ENCODE peak calls at places on chromosome 14, in eight cellular contexts. Z is heart right ventricle; M is RWPE2; A is endodermal cell; S is astrocyte; V is fibroblast of lung; G is left lung; W is CD8-positive, alpha-beta T cell. Q is an unnamed sample. For H3K27me3, the result is how much of the 10 kb centered on the place peaks cover.

GRCh38 chr14:33567003-33567735 is 383.7 kb downstream of the EGLN3 start:
- DNase-seq in V (no peak), Z (no peak), G (no peak), A (no peak), S (peak), M (no peak), W (no peak), Q (no peak)

GRCh38 chr14:98173291-98173690 is 1098.7 kb downstream of the BCL11B start:
- DNase-seq in A (no peak), W (peak), M (no peak), V (no peak), G (no peak), Z (no peak), S (no peak), Q (no peak)

GRCh38 chr14:62269204-62269603 is 507.0 kb downstream of the SNAPC1 start:
- DNase-seq in Z (no peak), G (no peak), S (peak), V (peak), A (no peak), M (no peak), W (no peak), Q (no peak)

GRCh38 chr14:74975059-74975810 is 19.8 kb upstream of the PGF start:
- DNase-seq in Z (peak), G (no peak), A (no peak), V (peak), S (no peak), M (peak), W (no peak), Q (no peak)

GRCh38 chr14:50943943-50944646 is at the start of gene PYGL:
- DNase-seq in Z (peak), G (peak), M (peak), V (peak), W (peak), S (peak), A (peak), Q (no peak)

GRCh38 chr14:77659822-77660221 is 43.4 kb upstream of the SPTLC2 start:
- DNase-seq in G (no peak), S (no peak), Z (no peak), A (no peak), V (peak), W (no peak), M (no peak), Q (no peak)

GRCh38 chr14:89765346-89765745 is 189.2 kb downstream of the EFCAB11 start:
- DNase-seq in V (no peak), M (no peak), G (no peak), W (no peak), S (no peak), Z (no peak), A (no peak), Q (no peak)

GRCh38 chr14:99572173-99572999 is 31.6 kb downstream of the CCDC85C start:
- DNase-seq in Z (no peak), S (no peak), W (no peak), A (no peak), G (no peak), M (no peak), V (no peak), Q (no peak)

GRCh38 chr14:57560681-57561080 is 67.0 kb upstream of the CCDC198 start:
- DNase-seq in G (no peak), S (no peak), M (no peak), W (no peak), A (no peak), V (no peak), Z (no peak), Q (no peak)

GRCh38 chr14:103943673-103944072 is 1.3 kb upstream of the RD3L start:
- DNase-seq in V (peak), W (no peak), Z (no peak), A (no peak), M (no peak), G (no peak), S (no peak), Q (no peak)
- H3K27me3 ChIP-seq in V (under half), W (under half), Z (under half), A (under half), M (under half), G (under half), S (under half), Q (under half)

GRCh38 chr14:95946867-95947266 is 70.2 kb downstream of the TUNAR start:
- DNase-seq in W (no peak), Z (no peak), V (no peak), A (no peak), S (no peak), G (no peak), M (no peak), Q (no peak)
- H3K27ac ChIP-seq in W (no peak), Z (no peak), V (no peak), A (no peak), S (no peak), G (no peak), M (no peak), Q (no peak)

GRCh38 chr14:26392498-26392897 is 205.3 kb downstream of the NOVA1 start:
- DNase-seq in Z (no peak), W (no peak), M (no peak), V (no peak), G (no peak), A (no peak), S (no peak), Q (no peak)
- H3K27me3 ChIP-seq in Z (under half), W (under half), M (under half), V (under half), G (under half), A (under half), S (under half), Q (under half)

DNA sequence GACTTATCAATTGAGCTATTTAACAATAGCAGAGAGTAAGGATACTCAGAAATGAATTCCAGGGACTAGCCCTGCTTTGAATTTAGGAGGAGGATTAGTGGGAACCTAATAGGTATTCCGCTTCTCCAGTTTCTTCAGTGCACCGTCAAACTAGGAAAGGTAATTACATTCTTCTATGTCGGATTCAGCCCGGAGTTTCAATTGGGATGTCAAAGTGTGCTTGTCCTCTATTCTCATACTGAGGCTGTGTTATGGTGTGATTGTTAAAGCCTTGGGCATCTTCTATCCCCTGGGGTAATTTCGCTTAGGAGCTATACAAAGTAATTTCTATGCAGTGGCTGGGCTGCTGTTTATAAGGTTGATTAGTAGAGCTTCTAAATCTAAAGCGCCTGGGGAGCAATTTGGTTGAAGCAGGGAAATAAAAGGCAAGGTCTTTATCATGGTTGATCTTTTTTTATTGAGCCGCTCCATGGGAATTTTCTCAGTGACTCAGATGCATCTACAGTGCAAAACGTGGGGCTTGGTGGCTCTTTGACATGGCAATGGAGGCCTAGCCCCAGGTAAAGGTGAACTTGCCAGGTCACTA is 399.6 kb downstream of the ZFP36L1 start:
- DNase-seq in M (no peak), A (no peak), W (no peak), S (no peak), V (no peak), Z (no peak), G (no peak), Q (no peak)
- H3K27ac ChIP-seq in M (no peak), A (peak), W (no peak), S (no peak), V (no peak), Z (peak), G (peak), Q (no peak)

GRCh38 chr14:60655114-60655897 is 6.0 kb upstream of the SIX1 start:
- DNase-seq in A (peak), V (no peak), M (no peak), S (no peak), G (no peak), Z (no peak), W (no peak), Q (no peak)

GRCh38 chr14:60654303-60654925 is 5.1 kb upstream of the SIX1 start:
- DNase-seq in G (no peak), V (no peak), S (no peak), A (no peak), W (no peak), Z (no peak), M (no peak), Q (no peak)

GRCh38 chr14:60652674-60653387 is 3.6 kb upstream of the SIX1 start:
- DNase-seq in S (no peak), M (no peak), W (no peak), V (no peak), Z (no peak), A (no peak), G (no peak), Q (no peak)

GRCh38 chr14:60653388-60653690 is 4.1 kb upstream of the SIX1 start:
- DNase-seq in A (peak), Z (no peak), S (no peak), W (no peak), V (no peak), G (no peak), M (no peak), Q (no peak)

DNA sequence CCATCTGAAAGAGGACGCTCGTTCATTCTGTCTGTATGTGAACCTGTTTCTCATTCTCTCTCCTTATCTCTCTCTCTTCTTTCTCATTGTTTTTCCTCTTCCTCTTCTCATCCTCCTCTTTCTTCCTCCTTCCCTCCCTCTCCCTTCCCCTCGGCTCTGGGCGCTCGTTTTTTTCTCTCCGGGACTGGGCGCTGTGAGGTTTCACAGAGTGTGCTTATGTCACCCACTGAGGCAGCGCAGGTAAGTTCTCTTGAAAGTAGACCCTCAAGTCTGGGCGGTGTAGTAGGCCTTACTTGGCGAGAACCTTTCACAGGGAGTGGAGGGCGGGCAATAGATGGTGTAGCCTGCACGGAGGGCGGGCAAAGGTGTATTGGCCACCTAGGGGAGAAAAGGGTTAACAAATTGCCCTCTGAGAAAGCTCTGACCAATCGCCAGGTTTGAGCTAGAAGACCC is 4.5 kb upstream of the SIX1 start:
- DNase-seq in A (peak), M (no peak), G (no peak), W (no peak), Z (no peak), V (no peak), S (no peak), Q (no peak)
- H3K27me3 ChIP-seq in A (half or more), M (under half), G (half or more), W (half or more), Z (half or more), V (half or more), S (half or more), Q (half or more)

GRCh38 chr14:103740991-103741689 is 25.5 kb downstream of the ZFYVE21 start:
- DNase-seq in M (no peak), S (no peak), V (no peak), Z (no peak), G (no peak), A (peak), W (no peak), Q (no peak)
- H3K27ac ChIP-seq in M (no peak), S (peak), V (no peak), Z (no peak), G (no peak), A (no peak), W (no peak), Q (no peak)

GRCh38 chr14:38212996-38213395 is 5.3 kb downstream of the SSTR1 start:
- DNase-seq in Z (no peak), W (no peak), V (peak), S (peak), G (no peak), M (no peak), A (no peak), Q (no peak)
- H3K27me3 ChIP-seq in Z (under half), W (under half), V (under half), S (under half), G (under half), M (half or more), A (half or more), Q (under half)

DNA sequence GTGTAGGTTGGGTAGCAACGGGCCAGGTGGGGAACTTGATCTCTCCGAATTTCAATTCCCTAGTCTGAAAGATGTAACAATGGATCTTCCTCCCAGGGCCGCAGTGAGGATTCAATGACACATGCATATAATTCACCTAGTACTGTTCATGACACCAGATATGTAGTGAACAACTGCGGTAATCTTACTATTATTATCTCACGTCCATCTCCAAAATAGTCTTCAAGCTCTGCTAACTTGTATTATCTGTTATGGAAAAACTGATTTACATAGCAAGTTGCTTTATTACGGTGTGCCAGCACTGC is 26.4 kb downstream of the MOK start:
- DNase-seq in W (no peak), S (no peak), Z (no peak), V (no peak), G (no peak), A (no peak), M (no peak), Q (no peak)
- H3K27ac ChIP-seq in W (no peak), S (peak), Z (no peak), V (no peak), G (no peak), A (no peak), M (peak), Q (no peak)

GRCh38 chr14:100671386-100671901 is 55.2 kb upstream of the DLK1 start:
- DNase-seq in M (no peak), G (no peak), S (no peak), A (no peak), Z (no peak), W (no peak), V (no peak), Q (no peak)

GRCh38 chr14:100671906-100672305 is 54.8 kb upstream of the DLK1 start:
- DNase-seq in Z (no peak), W (no peak), S (no peak), A (no peak), M (no peak), V (no peak), G (no peak), Q (no peak)

GRCh38 chr14:100669011-100669412 is 57.7 kb upstream of the DLK1 start:
- DNase-seq in A (peak), G (no peak), M (no peak), V (no peak), W (no peak), S (no peak), Z (no peak), Q (no peak)

GRCh38 chr14:100669468-100669867 is 57.2 kb upstream of the DLK1 start:
- DNase-seq in V (peak), A (no peak), W (no peak), G (no peak), S (no peak), Z (no peak), M (no peak), Q (no peak)

GRCh38 chr14:100670017-100670974 is 56.4 kb upstream of the DLK1 start:
- DNase-seq in S (no peak), V (no peak), W (no peak), A (no peak), Z (no peak), G (no peak), M (no peak), Q (no peak)
- H3K27me3 ChIP-seq in S (under half), V (under half), W (under half), A (under half), Z (under half), G (under half), M (under half), Q (under half)

DNA sequence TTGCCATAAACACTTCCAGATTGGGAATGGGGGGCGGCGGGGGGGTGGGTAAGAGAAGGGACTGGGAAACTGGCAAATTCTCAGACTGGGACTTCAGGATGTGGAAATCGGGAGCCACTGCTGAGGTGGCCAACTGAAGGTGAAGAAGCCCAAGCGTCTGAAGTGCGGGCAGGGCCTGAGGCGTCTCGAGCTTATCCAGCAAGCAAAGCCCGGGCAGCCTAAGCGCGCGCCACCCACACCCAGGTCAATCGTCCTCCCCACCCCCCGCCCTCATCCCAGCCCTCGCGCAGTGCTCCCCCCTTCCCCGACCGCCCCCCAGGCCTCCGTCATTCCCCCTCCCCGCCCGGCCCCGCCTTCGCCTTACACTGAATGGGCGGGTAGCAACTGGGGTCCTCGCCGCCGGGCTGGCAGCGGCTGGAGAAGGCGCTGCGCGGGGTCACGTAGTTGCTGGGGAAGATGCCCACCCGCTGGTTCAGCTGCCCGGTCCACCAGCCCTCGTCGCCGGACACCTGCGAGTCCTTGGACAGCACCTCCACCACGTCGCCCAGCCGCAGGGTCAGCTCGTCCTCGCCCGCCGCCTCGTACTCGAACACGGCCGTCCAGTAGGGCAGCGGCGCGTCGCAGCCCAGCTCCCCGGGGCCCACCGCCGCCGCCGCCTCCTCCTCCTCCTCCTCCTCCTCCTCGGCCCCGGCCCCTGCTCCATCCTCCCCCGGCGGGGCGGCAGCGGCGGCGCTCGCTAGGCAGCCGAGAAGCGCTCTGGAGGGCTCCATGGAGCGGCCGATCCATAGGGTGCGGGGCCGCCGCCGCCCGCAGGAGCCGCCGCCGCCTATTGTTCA is 693 bp downstream of the MAP3K9 start:
- DNase-seq in M (peak), G (peak), Z (peak), W (peak), V (no peak), A (peak), S (no peak), Q (no peak)
- H3K27ac ChIP-seq in M (peak), G (peak), Z (peak), W (no peak), V (no peak), A (peak), S (no peak), Q (no peak)